ENCODE peak calls at places on chromosomes 16 and 17, in ten cellular contexts. One of them, this sample, is unnamed.

GRCh38 chr16:46918905-46919792 is 35.0 kb downstream of the GPT2 start:
- DNase-seq in stomach: peak
- DNase-seq in breast epithelium: no peak
- DNase-seq in uterus: no peak
- DNase-seq in psoas muscle: no peak
- DNase-seq in tibial nerve: no peak
- DNase-seq in cardiac muscle cell: no peak
- DNase-seq in adrenal gland: no peak
- DNase-seq in spleen: no peak
- DNase-seq in mammary epithelial cell: no peak
- DNase-seq in this sample: no peak

GRCh38 chr17:2347805-2348685 is 10.7 kb downstream of the SGSM2 start:
- DNase-seq in stomach: peak
- DNase-seq in breast epithelium: peak
- DNase-seq in uterus: no peak
- DNase-seq in psoas muscle: peak
- DNase-seq in tibial nerve: no peak
- DNase-seq in cardiac muscle cell: peak
- DNase-seq in adrenal gland: peak
- DNase-seq in spleen: peak
- DNase-seq in mammary epithelial cell: peak
- DNase-seq in this sample: peak

GRCh38 chr17:42522798-42523278 is 13.2 kb upstream of the NAGLU start:
- DNase-seq in stomach: no peak
- DNase-seq in breast epithelium: no peak
- DNase-seq in uterus: no peak
- DNase-seq in psoas muscle: no peak
- DNase-seq in tibial nerve: no peak
- DNase-seq in cardiac muscle cell: no peak
- DNase-seq in adrenal gland: no peak
- DNase-seq in spleen: peak
- DNase-seq in mammary epithelial cell: no peak
- DNase-seq in this sample: no peak

GRCh38 chr16:68744744-68745280 is 7.7 kb downstream of the CDH1 start:
- DNase-seq in stomach: peak
- DNase-seq in breast epithelium: peak
- DNase-seq in uterus: no peak
- DNase-seq in psoas muscle: no peak
- DNase-seq in tibial nerve: no peak
- DNase-seq in cardiac muscle cell: no peak
- DNase-seq in adrenal gland: no peak
- DNase-seq in spleen: no peak
- DNase-seq in mammary epithelial cell: peak
- DNase-seq in this sample: no peak

GRCh38 chr17:13871261-13871660 is 198.0 kb upstream of the COX10 start:
- DNase-seq in stomach: no peak
- DNase-seq in breast epithelium: no peak
- DNase-seq in uterus: no peak
- DNase-seq in psoas muscle: no peak
- DNase-seq in tibial nerve: no peak
- DNase-seq in cardiac muscle cell: no peak
- DNase-seq in adrenal gland: no peak
- DNase-seq in spleen: no peak
- DNase-seq in mammary epithelial cell: no peak
- DNase-seq in this sample: no peak

GRCh38 chr17:79655672-79656290 is 44.9 kb upstream of the RBFOX3 start:
- DNase-seq in stomach: peak
- DNase-seq in breast epithelium: peak
- DNase-seq in uterus: peak
- DNase-seq in psoas muscle: no peak
- DNase-seq in tibial nerve: no peak
- DNase-seq in cardiac muscle cell: no peak
- DNase-seq in adrenal gland: no peak
- DNase-seq in spleen: no peak
- DNase-seq in mammary epithelial cell: no peak
- DNase-seq in this sample: no peak

GRCh38 chr17:42341568-42341967 is 46.7 kb downstream of the STAT3 start:
- DNase-seq in stomach: no peak
- DNase-seq in breast epithelium: no peak
- DNase-seq in uterus: no peak
- DNase-seq in psoas muscle: no peak
- DNase-seq in tibial nerve: no peak
- DNase-seq in cardiac muscle cell: no peak
- DNase-seq in adrenal gland: no peak
- DNase-seq in spleen: no peak
- DNase-seq in mammary epithelial cell: no peak
- DNase-seq in this sample: no peak

GRCh38 chr17:83179811-83180210 is 100.4 kb downstream of the METRNL start:
- DNase-seq in stomach: no peak
- DNase-seq in breast epithelium: no peak
- DNase-seq in uterus: no peak
- DNase-seq in psoas muscle: no peak
- DNase-seq in tibial nerve: peak
- DNase-seq in cardiac muscle cell: no peak
- DNase-seq in adrenal gland: no peak
- DNase-seq in spleen: no peak
- DNase-seq in mammary epithelial cell: no peak
- DNase-seq in this sample: no peak

GRCh38 chr16:68992521-68992920 is 112.9 kb upstream of the HAS3 start:
- DNase-seq in stomach: no peak
- DNase-seq in breast epithelium: no peak
- DNase-seq in uterus: no peak
- DNase-seq in psoas muscle: no peak
- DNase-seq in tibial nerve: no peak
- DNase-seq in cardiac muscle cell: peak
- DNase-seq in adrenal gland: no peak
- DNase-seq in spleen: no peak
- DNase-seq in mammary epithelial cell: peak
- DNase-seq in this sample: peak

GRCh38 chr17:79956853-79957252 is 78.8 kb downstream of the TBC1D16 start:
- DNase-seq in stomach: no peak
- DNase-seq in breast epithelium: no peak
- DNase-seq in uterus: no peak
- DNase-seq in psoas muscle: no peak
- DNase-seq in tibial nerve: no peak
- DNase-seq in cardiac muscle cell: no peak
- DNase-seq in adrenal gland: no peak
- DNase-seq in spleen: no peak
- DNase-seq in mammary epithelial cell: no peak
- DNase-seq in this sample: no peak

GRCh38 chr16:58837950-58838349 is 103.8 kb upstream of the GOT2 start:
- DNase-seq in stomach: no peak
- DNase-seq in breast epithelium: no peak
- DNase-seq in uterus: no peak
- DNase-seq in psoas muscle: no peak
- DNase-seq in tibial nerve: no peak
- DNase-seq in cardiac muscle cell: no peak
- DNase-seq in adrenal gland: no peak
- DNase-seq in spleen: no peak
- DNase-seq in mammary epithelial cell: no peak
- DNase-seq in this sample: no peak

GRCh38 chr16:82660078-82660645 is 33.4 kb downstream of the CDH13 start:
- DNase-seq in stomach: no peak
- DNase-seq in breast epithelium: no peak
- DNase-seq in uterus: no peak
- DNase-seq in psoas muscle: peak
- DNase-seq in tibial nerve: no peak
- DNase-seq in cardiac muscle cell: peak
- DNase-seq in adrenal gland: no peak
- DNase-seq in spleen: no peak
- DNase-seq in mammary epithelial cell: peak
- DNase-seq in this sample: no peak

GRCh38 chr16:85428168-85428898 is 184.8 kb upstream of the GSE1 start:
- DNase-seq in stomach: peak
- DNase-seq in breast epithelium: no peak
- DNase-seq in uterus: peak
- DNase-seq in psoas muscle: peak
- DNase-seq in tibial nerve: no peak
- DNase-seq in cardiac muscle cell: peak
- DNase-seq in adrenal gland: no peak
- DNase-seq in spleen: peak
- DNase-seq in mammary epithelial cell: no peak
- DNase-seq in this sample: no peak

GRCh38 chr17:82156284-82156925 is 56.2 kb downstream of the CCDC57 start:
- DNase-seq in stomach: no peak
- DNase-seq in breast epithelium: no peak
- DNase-seq in uterus: no peak
- DNase-seq in psoas muscle: no peak
- DNase-seq in tibial nerve: no peak
- DNase-seq in cardiac muscle cell: no peak
- DNase-seq in adrenal gland: no peak
- DNase-seq in spleen: peak
- DNase-seq in mammary epithelial cell: no peak
- DNase-seq in this sample: no peak

GRCh38 chr17:48597492-48597774 is 3.9 kb upstream of the HOXB5 start:
- DNase-seq in stomach: no peak
- DNase-seq in breast epithelium: no peak
- DNase-seq in uterus: no peak
- DNase-seq in psoas muscle: no peak
- DNase-seq in tibial nerve: no peak
- DNase-seq in cardiac muscle cell: no peak
- DNase-seq in adrenal gland: no peak
- DNase-seq in spleen: no peak
- DNase-seq in mammary epithelial cell: no peak
- DNase-seq in this sample: no peak
- H3K4me3 ChIP-seq in stomach: peak
- H3K4me3 ChIP-seq in breast epithelium: peak
- H3K4me3 ChIP-seq in uterus: peak
- H3K4me3 ChIP-seq in psoas muscle: peak
- H3K4me3 ChIP-seq in tibial nerve: peak
- H3K4me3 ChIP-seq in cardiac muscle cell: peak
- H3K4me3 ChIP-seq in adrenal gland: peak
- H3K4me3 ChIP-seq in spleen: peak
- H3K4me3 ChIP-seq in mammary epithelial cell: peak
- H3K4me3 ChIP-seq in this sample: peak

DNA sequence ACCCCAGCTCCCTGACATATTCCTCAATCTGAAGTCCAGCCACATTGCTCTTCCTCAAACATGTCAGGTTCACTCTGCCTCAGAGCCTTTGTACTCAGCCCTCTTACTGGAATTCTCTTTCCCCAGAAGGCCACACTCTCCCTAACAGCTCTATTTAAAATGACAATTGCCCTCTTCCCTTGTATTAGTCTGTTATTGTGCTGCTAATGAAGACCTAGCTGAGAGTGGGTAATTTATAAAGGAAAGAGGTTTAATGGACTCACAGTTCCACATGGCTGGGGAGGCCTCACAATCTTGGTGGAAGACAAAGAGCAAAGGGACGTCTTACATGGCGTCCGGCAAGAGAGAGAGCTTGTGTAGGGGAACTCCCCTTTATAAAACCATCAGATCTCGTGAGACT is 46.0 kb downstream of the HS3ST2 start:
- DNase-seq in stomach: no peak
- DNase-seq in breast epithelium: no peak
- DNase-seq in uterus: no peak
- DNase-seq in psoas muscle: no peak
- DNase-seq in tibial nerve: no peak
- DNase-seq in cardiac muscle cell: no peak
- DNase-seq in adrenal gland: no peak
- DNase-seq in spleen: no peak
- DNase-seq in mammary epithelial cell: no peak
- DNase-seq in this sample: no peak
- H3K27ac ChIP-seq in stomach: no peak
- H3K27ac ChIP-seq in breast epithelium: no peak
- H3K27ac ChIP-seq in uterus: no peak
- H3K27ac ChIP-seq in psoas muscle: no peak
- H3K27ac ChIP-seq in tibial nerve: no peak
- H3K27ac ChIP-seq in cardiac muscle cell: no peak
- H3K27ac ChIP-seq in adrenal gland: no peak
- H3K27ac ChIP-seq in spleen: no peak
- H3K27ac ChIP-seq in mammary epithelial cell: no peak
- H3K27ac ChIP-seq in this sample: no peak

DNA sequence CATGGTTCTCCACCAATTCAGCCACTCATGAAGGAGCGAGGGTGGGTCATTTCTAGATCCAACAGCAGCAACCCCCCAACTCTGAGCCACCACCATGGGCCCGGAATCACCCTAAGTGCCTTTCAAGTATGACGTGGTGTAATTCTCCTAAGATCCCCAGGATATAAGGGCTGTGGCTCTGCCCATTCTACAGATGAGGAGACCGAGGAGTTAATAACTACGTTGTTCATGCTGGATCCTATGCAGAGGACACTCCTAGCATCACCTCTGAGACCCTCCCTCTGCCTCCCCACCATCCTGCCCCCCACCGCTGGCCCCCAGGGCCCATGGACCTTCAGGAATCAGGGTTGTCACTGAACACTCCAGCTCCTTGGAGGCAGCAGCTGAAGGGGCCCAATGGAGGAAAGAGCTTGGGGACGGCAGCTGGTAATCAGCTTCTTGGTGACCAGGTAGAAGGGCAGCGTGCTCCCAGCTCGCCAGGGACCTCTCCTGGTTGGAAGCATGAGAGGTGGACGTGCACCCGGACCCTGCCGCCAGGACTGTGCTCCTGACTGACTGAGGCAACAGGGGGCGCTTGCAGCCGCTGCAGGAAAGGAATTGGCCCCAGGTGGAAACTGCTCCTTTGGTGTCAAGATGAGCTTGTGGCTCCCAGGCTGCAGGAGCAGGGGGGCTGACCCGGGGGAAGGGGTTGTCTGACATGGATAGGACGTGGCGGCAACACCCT is 28.2 kb upstream of the CACNG1 start:
- DNase-seq in stomach: no peak
- DNase-seq in breast epithelium: no peak
- DNase-seq in uterus: no peak
- DNase-seq in psoas muscle: no peak
- DNase-seq in tibial nerve: no peak
- DNase-seq in cardiac muscle cell: no peak
- DNase-seq in adrenal gland: no peak
- DNase-seq in spleen: no peak
- DNase-seq in mammary epithelial cell: no peak
- DNase-seq in this sample: no peak
- TF ChIP-seq CTCF in stomach: no peak
- TF ChIP-seq CTCF in breast epithelium: no peak
- TF ChIP-seq CTCF in uterus: no peak
- TF ChIP-seq CTCF in psoas muscle: no peak
- TF ChIP-seq CTCF in tibial nerve: no peak
- TF ChIP-seq CTCF in cardiac muscle cell: no peak
- TF ChIP-seq CTCF in adrenal gland: no peak
- TF ChIP-seq CTCF in spleen: no peak
- TF ChIP-seq CTCF in mammary epithelial cell: no peak
- TF ChIP-seq CTCF in this sample: no peak

DNA sequence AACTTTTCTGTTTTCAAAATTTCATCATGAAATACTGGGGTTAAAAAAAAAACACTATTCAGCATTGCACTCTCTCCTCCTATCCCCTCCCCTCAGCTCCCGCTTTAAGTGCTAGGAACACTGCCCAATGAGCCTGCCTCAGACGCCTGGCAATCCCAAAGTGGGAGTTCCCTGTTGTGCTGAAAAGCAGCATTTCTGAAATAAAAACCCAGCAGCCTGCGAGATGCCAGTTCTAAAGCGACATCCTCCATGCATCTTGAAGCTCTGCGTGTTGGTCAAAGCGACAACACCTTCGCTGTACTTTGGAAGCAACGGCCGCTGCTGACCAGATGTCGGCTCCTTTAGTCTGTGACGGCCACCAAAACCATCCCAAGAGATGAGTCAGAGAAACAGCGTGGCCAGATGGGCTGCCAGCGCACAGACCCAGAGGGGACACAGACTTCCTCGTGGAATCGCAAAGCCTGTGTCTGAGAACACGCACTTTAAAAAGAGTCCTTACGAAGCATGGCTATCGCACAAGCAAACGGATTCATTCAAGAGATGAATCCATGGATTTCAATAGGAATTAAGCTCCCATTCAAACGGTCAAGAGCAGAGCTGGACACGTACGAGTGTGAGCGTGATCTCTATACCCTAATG is 32.8 kb downstream of the FBXO31 start:
- DNase-seq in stomach: no peak
- DNase-seq in breast epithelium: no peak
- DNase-seq in uterus: no peak
- DNase-seq in psoas muscle: peak
- DNase-seq in tibial nerve: no peak
- DNase-seq in cardiac muscle cell: peak
- DNase-seq in adrenal gland: peak
- DNase-seq in spleen: no peak
- DNase-seq in mammary epithelial cell: no peak
- DNase-seq in this sample: no peak
- H3K4me3 ChIP-seq in stomach: no peak
- H3K4me3 ChIP-seq in breast epithelium: no peak
- H3K4me3 ChIP-seq in uterus: no peak
- H3K4me3 ChIP-seq in psoas muscle: no peak
- H3K4me3 ChIP-seq in tibial nerve: no peak
- H3K4me3 ChIP-seq in cardiac muscle cell: no peak
- H3K4me3 ChIP-seq in adrenal gland: no peak
- H3K4me3 ChIP-seq in spleen: no peak
- H3K4me3 ChIP-seq in mammary epithelial cell: no peak
- H3K4me3 ChIP-seq in this sample: no peak

This sample was measured in AG04450.